ENCODE peak calls at places on chromosomes 2 and 18, in five cellular contexts. One of them, this sample, is unnamed. For H3K27me3, the result is how much of the 10 kb centered on the place peaks cover.

GRCh38 chr2:144515694-144516416 is 4.1 kb downstream of the ZEB2 start:
- DNase-seq in spleen: peak
- DNase-seq in uterus: peak
- DNase-seq in tibial nerve: peak
- DNase-seq in right lobe of liver: no peak
- DNase-seq in this sample: no peak

GRCh38 chr2:227335713-227336112 is 10.7 kb downstream of the MFF start:
- DNase-seq in uterus: no peak
- DNase-seq in right lobe of liver: no peak
- DNase-seq in spleen: no peak
- DNase-seq in tibial nerve: no peak
- DNase-seq in this sample: no peak

GRCh38 chr2:15941483-15941853 is 1.1 kb downstream of the MYCN start:
- DNase-seq in uterus: no peak
- DNase-seq in right lobe of liver: no peak
- DNase-seq in spleen: no peak
- DNase-seq in tibial nerve: no peak
- DNase-seq in this sample: no peak

GRCh38 chr2:84388133-84388532 is 70.9 kb downstream of the SUCLG1 start:
- DNase-seq in spleen: no peak
- DNase-seq in tibial nerve: no peak
- DNase-seq in uterus: no peak
- DNase-seq in right lobe of liver: no peak
- DNase-seq in this sample: no peak

GRCh38 chr2:1769703-1770422 is 25.5 kb upstream of the PXDN start:
- DNase-seq in uterus: peak
- DNase-seq in spleen: no peak
- DNase-seq in right lobe of liver: peak
- DNase-seq in tibial nerve: peak
- DNase-seq in this sample: no peak

GRCh38 chr2:105113616-105114275 is 75.9 kb downstream of the MRPS9 start:
- DNase-seq in right lobe of liver: no peak
- DNase-seq in spleen: peak
- DNase-seq in tibial nerve: peak
- DNase-seq in uterus: no peak
- DNase-seq in this sample: no peak

GRCh38 chr2:146678516-146678915 is 1166.3 kb upstream of the ACVR2A start:
- DNase-seq in tibial nerve: no peak
- DNase-seq in right lobe of liver: no peak
- DNase-seq in uterus: no peak
- DNase-seq in spleen: no peak
- DNase-seq in this sample: no peak

GRCh38 chr2:172791953-172792352 is 56.3 kb downstream of the RAPGEF4 start:
- DNase-seq in right lobe of liver: no peak
- DNase-seq in tibial nerve: no peak
- DNase-seq in spleen: no peak
- DNase-seq in uterus: no peak
- DNase-seq in this sample: no peak

GRCh38 chr2:200483729-200484198 is 26.1 kb downstream of the KCTD18 start:
- DNase-seq in uterus: no peak
- DNase-seq in spleen: no peak
- DNase-seq in right lobe of liver: no peak
- DNase-seq in tibial nerve: no peak
- DNase-seq in this sample: no peak

GRCh38 chr2:150125708-150126107 is 361.8 kb downstream of the RND3 start:
- DNase-seq in spleen: no peak
- DNase-seq in tibial nerve: no peak
- DNase-seq in right lobe of liver: peak
- DNase-seq in uterus: no peak
- DNase-seq in this sample: no peak

GRCh38 chr2:64516651-64517510 is 7.2 kb upstream of the AFTPH start:
- DNase-seq in uterus: no peak
- DNase-seq in tibial nerve: no peak
- DNase-seq in right lobe of liver: no peak
- DNase-seq in spleen: no peak
- DNase-seq in this sample: no peak

GRCh38 chr2:129330504-129330903 is 649.0 kb upstream of the RAB6C start:
- DNase-seq in spleen: no peak
- DNase-seq in right lobe of liver: no peak
- DNase-seq in uterus: no peak
- DNase-seq in tibial nerve: no peak
- DNase-seq in this sample: no peak

GRCh38 chr2:149456285-149456684 is 125.9 kb downstream of the LYPD6 start:
- DNase-seq in tibial nerve: no peak
- DNase-seq in right lobe of liver: no peak
- DNase-seq in uterus: no peak
- DNase-seq in spleen: no peak
- DNase-seq in this sample: no peak

GRCh38 chr2:186256540-186256939 is 229.5 kb upstream of the ZC3H15 start:
- DNase-seq in right lobe of liver: no peak
- DNase-seq in tibial nerve: no peak
- DNase-seq in spleen: no peak
- DNase-seq in uterus: no peak
- DNase-seq in this sample: no peak

GRCh38 chr2:128520787-128521186 is 202.1 kb upstream of the HS6ST1 start:
- DNase-seq in tibial nerve: no peak
- DNase-seq in uterus: no peak
- DNase-seq in right lobe of liver: no peak
- DNase-seq in spleen: peak
- DNase-seq in this sample: no peak

GRCh38 chr2:5980351-5981054 is 288.3 kb downstream of the SOX11 start:
- DNase-seq in tibial nerve: no peak
- DNase-seq in spleen: no peak
- DNase-seq in uterus: no peak
- DNase-seq in right lobe of liver: no peak
- DNase-seq in this sample: no peak

GRCh38 chr2:205188516-205189138 is 493.7 kb upstream of the NRP2 start:
- DNase-seq in tibial nerve: peak
- DNase-seq in right lobe of liver: peak
- DNase-seq in uterus: peak
- DNase-seq in spleen: no peak
- DNase-seq in this sample: no peak

GRCh38 chr2:219769044-219770030 is 141.9 kb downstream of the SLC4A3 start:
- DNase-seq in spleen: no peak
- DNase-seq in right lobe of liver: no peak
- DNase-seq in tibial nerve: no peak
- DNase-seq in uterus: peak
- DNase-seq in this sample: no peak

GRCh38 chr2:210577263-210578071 is 21.1 kb downstream of the CPS1 start:
- DNase-seq in right lobe of liver: no peak
- DNase-seq in spleen: no peak
- DNase-seq in uterus: no peak
- DNase-seq in tibial nerve: no peak
- DNase-seq in this sample: no peak

GRCh38 chr2:133364636-133365035 is 203.6 kb downstream of the NCKAP5 start:
- DNase-seq in spleen: no peak
- DNase-seq in uterus: no peak
- DNase-seq in tibial nerve: no peak
- DNase-seq in right lobe of liver: no peak
- DNase-seq in this sample: no peak

GRCh38 chr2:112547333-112547732 is 5.1 kb downstream of the POLR1B start:
- DNase-seq in uterus: no peak
- DNase-seq in tibial nerve: peak
- DNase-seq in spleen: no peak
- DNase-seq in right lobe of liver: peak
- DNase-seq in this sample: no peak

GRCh38 chr2:129923265-129924141 is 56.0 kb upstream of the RAB6C start:
- DNase-seq in spleen: no peak
- DNase-seq in uterus: no peak
- DNase-seq in tibial nerve: peak
- DNase-seq in right lobe of liver: peak
- DNase-seq in this sample: no peak

GRCh38 chr18:74766233-74766632 is 168.6 kb downstream of the ZNF407 start:
- DNase-seq in right lobe of liver: no peak
- DNase-seq in tibial nerve: no peak
- DNase-seq in spleen: no peak
- DNase-seq in uterus: no peak
- DNase-seq in this sample: no peak

GRCh38 chr2:16028644-16029043 is 88.3 kb downstream of the MYCN start:
- DNase-seq in spleen: no peak
- DNase-seq in uterus: no peak
- DNase-seq in right lobe of liver: no peak
- DNase-seq in tibial nerve: no peak
- DNase-seq in this sample: no peak

DNA sequence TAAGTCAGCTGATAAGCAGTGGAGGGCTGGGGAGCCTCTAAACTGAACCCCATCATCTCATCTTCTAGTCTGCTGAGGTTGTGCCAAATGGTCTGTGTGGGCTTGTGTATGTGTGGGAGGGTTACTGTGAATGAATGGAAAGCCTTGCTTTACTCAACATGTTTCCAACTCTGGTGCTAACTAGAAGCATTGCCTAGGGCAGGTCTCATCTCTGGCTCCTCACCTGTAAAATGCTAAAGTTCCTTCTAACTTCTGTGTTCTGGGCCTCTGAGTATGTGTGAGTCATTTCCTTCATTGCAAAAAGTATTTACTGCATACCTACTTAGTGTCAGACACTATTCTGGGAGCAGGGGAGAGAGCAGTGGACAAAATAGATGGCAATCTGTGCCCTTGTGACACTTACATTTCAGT is 1.3 kb downstream of the LIPG start:
- DNase-seq in uterus: no peak
- DNase-seq in tibial nerve: no peak
- DNase-seq in spleen: no peak
- DNase-seq in right lobe of liver: no peak
- DNase-seq in this sample: no peak
- H3K27me3 ChIP-seq in uterus: under half
- H3K27me3 ChIP-seq in tibial nerve: under half
- H3K27me3 ChIP-seq in spleen: half or more
- H3K27me3 ChIP-seq in right lobe of liver: under half
- H3K27me3 ChIP-seq in this sample: under half

GRCh38 chr2:217922101-217923006 is 80.4 kb downstream of the TNS1 start:
- DNase-seq in right lobe of liver: no peak
- DNase-seq in spleen: no peak
- DNase-seq in uterus: peak
- DNase-seq in tibial nerve: no peak
- DNase-seq in this sample: no peak
- TF ChIP-seq POLR2A in right lobe of liver: peak
- TF ChIP-seq POLR2A in spleen: no peak
- TF ChIP-seq POLR2A in uterus: peak
- TF ChIP-seq POLR2A in tibial nerve: no peak
- TF ChIP-seq POLR2A in this sample: no peak

DNA sequence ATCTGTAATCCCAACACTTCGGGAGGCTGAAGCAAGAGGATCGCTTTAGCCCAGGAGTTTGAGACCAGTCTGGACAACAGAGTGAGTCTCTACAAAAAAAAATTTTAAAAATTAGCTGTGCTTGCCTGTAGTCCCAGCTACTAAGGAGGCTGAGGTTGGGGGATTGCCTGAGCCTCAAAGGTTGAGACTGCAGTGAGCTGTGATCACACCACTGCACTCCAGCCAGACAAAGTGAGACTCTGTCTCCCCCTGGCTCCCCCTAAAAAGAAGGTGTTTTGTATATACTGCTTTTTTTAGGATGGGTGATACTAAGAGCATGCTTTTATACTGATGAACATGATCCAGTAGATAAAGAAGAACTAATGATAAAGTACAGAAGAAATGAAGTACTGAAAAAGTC is 145.0 kb downstream of the BAZ2B start:
- DNase-seq in uterus: no peak
- DNase-seq in right lobe of liver: no peak
- DNase-seq in spleen: no peak
- DNase-seq in tibial nerve: no peak
- DNase-seq in this sample: no peak
- H3K27me3 ChIP-seq in uterus: under half
- H3K27me3 ChIP-seq in right lobe of liver: under half
- H3K27me3 ChIP-seq in spleen: under half
- H3K27me3 ChIP-seq in tibial nerve: under half
- H3K27me3 ChIP-seq in this sample: under half

GRCh38 chr2:60278906-60279305 is 274.5 kb downstream of the BCL11A start:
- DNase-seq in tibial nerve: no peak
- DNase-seq in spleen: no peak
- DNase-seq in right lobe of liver: no peak
- DNase-seq in uterus: no peak
- DNase-seq in this sample: no peak

GRCh38 chr2:60271096-60271495 is 282.4 kb downstream of the BCL11A start:
- DNase-seq in tibial nerve: no peak
- DNase-seq in spleen: no peak
- DNase-seq in right lobe of liver: no peak
- DNase-seq in uterus: no peak
- DNase-seq in this sample: no peak

GRCh38 chr2:60271718-60272117 is 281.7 kb downstream of the BCL11A start:
- DNase-seq in right lobe of liver: no peak
- DNase-seq in uterus: no peak
- DNase-seq in tibial nerve: no peak
- DNase-seq in spleen: no peak
- DNase-seq in this sample: no peak

GRCh38 chr2:60281730-60282129 is 271.7 kb downstream of the BCL11A start:
- DNase-seq in tibial nerve: no peak
- DNase-seq in uterus: no peak
- DNase-seq in spleen: no peak
- DNase-seq in right lobe of liver: no peak
- DNase-seq in this sample: no peak

GRCh38 chr2:60275958-60276357 is 277.5 kb downstream of the BCL11A start:
- DNase-seq in spleen: no peak
- DNase-seq in uterus: no peak
- DNase-seq in right lobe of liver: no peak
- DNase-seq in tibial nerve: no peak
- DNase-seq in this sample: no peak
- TF ChIP-seq POLR2A in spleen: no peak
- TF ChIP-seq POLR2A in uterus: no peak
- TF ChIP-seq POLR2A in right lobe of liver: no peak
- TF ChIP-seq POLR2A in tibial nerve: no peak
- TF ChIP-seq POLR2A in this sample: no peak

DNA sequence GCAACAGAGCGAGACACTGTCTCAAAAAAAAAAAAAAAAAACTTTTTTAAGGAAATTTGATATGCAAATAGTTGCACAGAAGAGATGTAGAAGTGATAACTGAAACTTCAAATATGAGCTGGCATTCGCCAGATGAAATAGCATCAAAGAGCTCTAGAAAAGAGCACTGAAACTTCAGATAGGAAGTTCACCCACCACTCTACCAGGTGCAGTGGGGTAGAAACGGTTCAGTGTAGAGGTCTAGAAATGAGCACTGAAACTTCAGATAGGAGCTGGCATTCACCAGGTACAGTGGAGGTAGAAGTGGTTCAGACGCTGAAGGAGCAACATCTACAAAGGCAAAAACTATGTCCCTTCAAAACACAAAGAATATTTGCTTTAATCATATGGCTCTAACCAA is 9.0 kb upstream of the ONECUT2 start:
- DNase-seq in tibial nerve: no peak
- DNase-seq in spleen: no peak
- DNase-seq in right lobe of liver: no peak
- DNase-seq in uterus: no peak
- DNase-seq in this sample: no peak
- H3K27me3 ChIP-seq in tibial nerve: under half
- H3K27me3 ChIP-seq in spleen: half or more
- H3K27me3 ChIP-seq in right lobe of liver: under half
- H3K27me3 ChIP-seq in uterus: under half
- H3K27me3 ChIP-seq in this sample: under half

DNA sequence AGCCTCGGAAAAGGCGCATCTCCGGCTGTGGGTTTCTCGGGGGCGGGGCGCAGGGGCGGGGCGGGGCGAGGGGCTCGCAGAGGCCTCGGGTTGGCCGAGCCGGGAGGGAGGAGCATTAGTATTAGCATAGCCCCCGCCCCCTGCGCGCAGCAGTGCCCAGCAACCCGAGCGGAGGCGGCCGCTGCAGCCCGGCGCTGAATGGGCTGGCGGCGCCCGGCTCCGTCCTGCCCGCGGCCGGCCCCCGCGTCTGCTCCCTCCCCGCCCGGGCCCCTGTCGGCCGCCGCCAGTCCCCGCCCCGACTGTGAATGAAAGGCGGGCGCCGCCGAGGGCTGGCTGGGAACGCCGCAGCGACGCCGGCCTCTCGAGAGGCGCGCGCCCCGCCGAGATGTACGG is at the start of gene EFR3B:
- DNase-seq in tibial nerve: peak
- DNase-seq in uterus: peak
- DNase-seq in right lobe of liver: peak
- DNase-seq in spleen: peak
- DNase-seq in this sample: peak
- TF ChIP-seq POLR2A in tibial nerve: no peak
- TF ChIP-seq POLR2A in uterus: peak
- TF ChIP-seq POLR2A in right lobe of liver: no peak
- TF ChIP-seq POLR2A in spleen: no peak
- TF ChIP-seq POLR2A in this sample: no peak